ENCODE peak calls at places on chromosomes 4 and X, in four cellular contexts. Y, S, I and V are unnamed samples.

GRCh38 chr4:155604718-155605601 is 61.7 kb upstream of the GUCY1A1 start:
- DNase-seq in I (no peak), S (no peak), Y (no peak), V (peak)

GRCh38 chr4:150794706-150795105 is 212.8 kb downstream of the MAB21L2 start:
- DNase-seq in Y (no peak), I (no peak), S (no peak), V (no peak)

GRCh38 chr4:4791299-4791798 is 68.1 kb upstream of the MSX1 start:
- DNase-seq in S (no peak), I (no peak), Y (no peak), V (peak)

GRCh38 chr4:16192631-16193483 is 33.4 kb downstream of the TAPT1 start:
- DNase-seq in S (no peak), I (no peak), Y (no peak), V (no peak)

GRCh38 chrX:70038951-70039350 is 10.8 kb downstream of the AWAT2 start:
- DNase-seq in S (no peak), I (no peak), Y (no peak), V (no peak)

GRCh38 chr4:56909083-56909981 is 1.6 kb downstream of the REST start:
- DNase-seq in S (no peak), I (peak), Y (peak), V (peak)

GRCh38 chr4:98919996-98920395 is 8.9 kb downstream of the EIF4E start:
- DNase-seq in Y (no peak), S (no peak), I (no peak), V (peak)

GRCh38 chr4:56530269-56531148 is 24.9 kb downstream of the ARL9 start:
- DNase-seq in Y (peak), I (peak), S (peak), V (peak)

GRCh38 chrX:9610774-9611392 is 146.0 kb downstream of the TBL1X start:
- DNase-seq in Y (no peak), S (no peak), I (no peak), V (peak)

GRCh38 chrX:129779747-129780146 is at the start of gene SASH3:
- DNase-seq in I (no peak), Y (no peak), S (peak), V (no peak)

GRCh38 chrX:102154900-102155805 is 624 bp downstream of the BEX5 start:
- DNase-seq in Y (no peak), I (peak), S (no peak), V (no peak)

GRCh38 chr4:140834866-140835495 is 78.8 kb upstream of the TBC1D9 start:
- DNase-seq in S (no peak), Y (no peak), I (no peak), V (no peak)

GRCh38 chr4:94558392-94558920 is 106.7 kb downstream of the PDLIM5 start:
- DNase-seq in S (no peak), Y (no peak), I (no peak), V (no peak)
- H3K4me3 ChIP-seq in S (no peak), Y (no peak), I (no peak), V (no peak)

GRCh38 chr4:174714393-174715211 is 114.4 kb downstream of the GLRA3 start:
- DNase-seq in S (no peak), I (peak), Y (peak), V (peak)
- TF ChIP-seq CTCF in S (peak), I (peak), Y (peak), V (peak)

GRCh38 chrX:110536788-110537187 is 178.1 kb downstream of the RTL9 start:
- DNase-seq in I (no peak), S (no peak), Y (no peak), V (no peak)

GRCh38 chrX:110541266-110541665 is 182.6 kb downstream of the RTL9 start:
- DNase-seq in I (no peak), Y (no peak), S (no peak), V (peak)
- H3K4me3 ChIP-seq in I (no peak), Y (no peak), S (no peak), V (no peak)

GRCh38 chr4:26819478-26819877 is 41.2 kb upstream of the STIM2 start:
- DNase-seq in S (no peak), I (no peak), Y (no peak), V (no peak)

GRCh38 chr4:26820346-26820745 is 40.3 kb upstream of the STIM2 start:
- DNase-seq in I (no peak), S (no peak), Y (no peak), V (no peak)

GRCh38 chr4:26823583-26823982 is 37.1 kb upstream of the STIM2 start:
- DNase-seq in Y (no peak), I (no peak), S (no peak), V (no peak)

GRCh38 chr4:26822546-26822945 is 38.1 kb upstream of the STIM2 start:
- DNase-seq in I (no peak), Y (no peak), S (no peak), V (no peak)

DNA sequence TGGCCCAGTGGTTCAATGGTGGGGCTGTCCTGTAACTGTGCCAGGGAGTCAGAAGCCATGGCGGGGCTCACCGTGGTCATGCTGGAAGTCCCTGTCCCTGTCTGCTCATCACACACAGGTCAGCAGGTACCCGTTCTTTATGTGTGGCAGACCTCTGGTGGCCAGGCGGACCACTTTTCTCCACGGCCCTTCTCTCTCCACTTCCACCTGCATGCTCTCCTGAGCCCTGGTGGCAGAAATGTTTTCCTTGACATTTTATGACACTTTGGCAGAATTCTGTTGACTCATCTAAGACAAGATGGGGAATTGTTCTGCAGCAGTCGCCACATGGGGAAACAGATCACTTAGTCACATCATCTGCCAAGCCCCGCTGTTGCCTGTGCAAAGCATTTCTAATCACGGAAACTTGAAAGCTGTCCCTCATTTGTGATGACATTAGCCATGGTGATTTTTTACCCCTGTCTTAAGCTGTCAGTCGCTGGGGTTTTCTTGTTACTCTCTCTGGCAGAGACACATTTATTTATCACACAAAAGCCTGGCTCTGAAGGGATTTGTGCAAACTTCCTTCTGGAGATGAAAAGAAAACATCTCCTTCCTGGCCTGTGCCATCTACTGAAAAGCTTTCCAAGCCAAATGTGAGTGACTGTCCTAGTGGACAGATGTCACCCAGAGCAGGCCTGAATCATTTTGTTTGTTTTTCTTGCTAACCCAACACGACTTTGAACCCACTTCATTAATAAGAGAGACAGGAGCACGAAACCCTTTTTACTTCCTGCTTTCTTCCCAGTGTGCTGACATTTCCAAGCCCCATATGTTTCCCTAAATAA is 38.8 kb upstream of the STIM2 start:
- DNase-seq in I (no peak), S (no peak), Y (no peak), V (peak)
- TF ChIP-seq CTCF in I (no peak), S (no peak), Y (peak), V (no peak)

GRCh38 chrX:373641-374471 is 12.9 kb downstream of the PPP2R3B start:
- DNase-seq in I (no peak), Y (peak), S (no peak), V (peak)
- H3K4me3 ChIP-seq in I (no peak), Y (peak), S (peak), V (peak)

GRCh38 chr4:153027879-153028278 is 91.8 kb downstream of the FHDC1 start:
- DNase-seq in Y (no peak), I (no peak), S (no peak), V (no peak)
- TF ChIP-seq CTCF in Y (no peak), I (no peak), S (no peak), V (no peak)

GRCh38 chr4:76194325-76194724 is 19.3 kb downstream of the SCARB2 start:
- DNase-seq in I (no peak), S (no peak), Y (no peak), V (peak)
- H3K4me3 ChIP-seq in I (no peak), S (no peak), Y (no peak), V (no peak)

DNA sequence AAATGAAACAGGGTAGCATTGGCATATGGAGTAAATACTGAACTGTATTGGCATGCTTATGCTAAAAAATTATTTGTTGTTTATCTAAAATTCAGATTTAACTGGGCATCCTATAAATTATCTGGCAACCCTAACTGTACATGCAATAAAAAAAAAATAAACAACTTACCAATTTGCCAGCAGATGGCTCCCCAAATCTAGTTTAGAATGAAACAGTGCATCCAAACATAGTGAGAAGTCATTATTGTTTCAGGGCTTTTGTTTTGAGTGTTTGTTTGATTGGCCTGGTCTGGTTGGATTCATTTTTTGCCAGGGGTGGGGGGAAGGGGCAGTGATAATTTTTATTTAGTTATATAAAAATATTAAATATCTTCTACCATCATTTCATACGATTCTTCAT is 12.8 kb upstream of the NSUN7 start:
- DNase-seq in Y (no peak), S (no peak), I (no peak), V (peak)
- TF ChIP-seq CTCF in Y (peak), S (peak), I (peak), V (peak)

GRCh38 chr4:24560770-24561415 is 23.5 kb downstream of the DHX15 start:
- DNase-seq in Y (no peak), I (no peak), S (no peak), V (peak)
- H3K4me3 ChIP-seq in Y (no peak), I (no peak), S (no peak), V (no peak)